ENCODE peak calls at places on chromosomes 6 and 20, in seven cellular contexts. One of them, this sample, is unnamed.

GRCh38 chr6:16637635-16638034 is 123.6 kb downstream of the ATXN1 start:
- DNase-seq in GM12878: no peak
- DNase-seq in GM23338: no peak
- DNase-seq in neural progenitor cell: no peak
- DNase-seq in HCT116: no peak
- DNase-seq in PC-3: peak; percentile 56
- DNase-seq in fibroblast of lung: no peak
- DNase-seq in this sample: peak; percentile 5

GRCh38 chr6:134373282-134373922 is 55.5 kb upstream of the SGK1 start:
- DNase-seq in GM23338: no peak
- DNase-seq in fibroblast of lung: peak; percentile 94
- DNase-seq in GM12878: peak; percentile 85
- DNase-seq in HCT116: no peak
- DNase-seq in PC-3: peak; percentile 51
- DNase-seq in neural progenitor cell: no peak
- DNase-seq in this sample: peak; percentile 87

GRCh38 chr20:47620808-47621805 is 119.4 kb downstream of the NCOA3 start:
- DNase-seq in neural progenitor cell: peak; percentile 39
- DNase-seq in GM12878: peak; percentile 32
- DNase-seq in GM23338: peak; percentile 75
- DNase-seq in fibroblast of lung: peak; percentile 89
- DNase-seq in HCT116: peak; percentile 51
- DNase-seq in PC-3: peak; percentile 86
- DNase-seq in this sample: peak; percentile 82

GRCh38 chr6:111686249-111686997 is 80.7 kb upstream of the TRAF3IP2 start:
- DNase-seq in GM12878: no peak
- DNase-seq in GM23338: peak; percentile 38
- DNase-seq in PC-3: no peak
- DNase-seq in neural progenitor cell: peak; percentile 90
- DNase-seq in HCT116: no peak
- DNase-seq in fibroblast of lung: no peak
- DNase-seq in this sample: peak; percentile 53

GRCh38 chr20:39873286-39873685 is 815.8 kb downstream of the MAFB start:
- DNase-seq in GM12878: no peak
- DNase-seq in GM23338: no peak
- DNase-seq in neural progenitor cell: no peak
- DNase-seq in PC-3: no peak
- DNase-seq in fibroblast of lung: no peak
- DNase-seq in HCT116: no peak
- DNase-seq in this sample: no peak

GRCh38 chr6:27672113-27672799 is 199.4 kb upstream of the ZNF184 start:
- DNase-seq in HCT116: peak; percentile 90
- DNase-seq in PC-3: peak; percentile 90
- DNase-seq in GM23338: peak; percentile 87
- DNase-seq in neural progenitor cell: peak; percentile 88
- DNase-seq in fibroblast of lung: peak; percentile 66
- DNase-seq in GM12878: no peak
- DNase-seq in this sample: peak; percentile 37

GRCh38 chr6:159606786-159607185 is 86.3 kb downstream of the SOD2 start:
- DNase-seq in PC-3: no peak
- DNase-seq in HCT116: no peak
- DNase-seq in GM23338: no peak
- DNase-seq in fibroblast of lung: peak; percentile 33
- DNase-seq in GM12878: no peak
- DNase-seq in neural progenitor cell: no peak
- DNase-seq in this sample: peak; percentile 41

GRCh38 chr6:116253188-116253504 is 729 bp downstream of the TSPYL4 start:
- DNase-seq in GM23338: no peak
- DNase-seq in HCT116: no peak
- DNase-seq in fibroblast of lung: no peak
- DNase-seq in neural progenitor cell: no peak
- DNase-seq in GM12878: no peak
- DNase-seq in PC-3: no peak
- DNase-seq in this sample: no peak

GRCh38 chr6:136723780-136724179 is 68.5 kb downstream of the MAP3K5 start:
- DNase-seq in GM12878: peak; percentile 53
- DNase-seq in fibroblast of lung: no peak
- DNase-seq in PC-3: peak; percentile 10
- DNase-seq in GM23338: no peak
- DNase-seq in HCT116: no peak
- DNase-seq in neural progenitor cell: no peak
- DNase-seq in this sample: no peak

GRCh38 chr6:52244400-52244799 is at the start of gene IL17F:
- DNase-seq in GM12878: no peak
- DNase-seq in HCT116: no peak
- DNase-seq in neural progenitor cell: no peak
- DNase-seq in GM23338: no peak
- DNase-seq in fibroblast of lung: no peak
- DNase-seq in PC-3: no peak
- DNase-seq in this sample: no peak

GRCh38 chr20:47574616-47575401 is 73.1 kb downstream of the NCOA3 start:
- DNase-seq in GM12878: no peak
- DNase-seq in PC-3: peak; percentile 26
- DNase-seq in fibroblast of lung: peak; percentile 50
- DNase-seq in HCT116: no peak
- DNase-seq in neural progenitor cell: no peak
- DNase-seq in GM23338: peak; percentile 13
- DNase-seq in this sample: no peak

GRCh38 chr20:51767867-51768758 is at the start of gene ATP9A:
- DNase-seq in fibroblast of lung: peak; percentile 21
- DNase-seq in HCT116: no peak
- DNase-seq in PC-3: peak; percentile 49
- DNase-seq in neural progenitor cell: peak; percentile 76
- DNase-seq in GM12878: no peak
- DNase-seq in GM23338: peak; percentile 60
- DNase-seq in this sample: peak; percentile 64

GRCh38 chr20:33576432-33576883 is 85.7 kb upstream of the C20orf144 start:
- DNase-seq in fibroblast of lung: peak; percentile 20
- DNase-seq in PC-3: no peak
- DNase-seq in GM12878: no peak
- DNase-seq in GM23338: peak; percentile 28
- DNase-seq in HCT116: no peak
- DNase-seq in neural progenitor cell: no peak
- DNase-seq in this sample: no peak

GRCh38 chr6:11043961-11044711 is at the start of gene ELOVL2:
- DNase-seq in fibroblast of lung: peak; percentile 37
- DNase-seq in GM23338: peak; percentile 76
- DNase-seq in HCT116: no peak
- DNase-seq in GM12878: no peak
- DNase-seq in PC-3: peak; percentile 48
- DNase-seq in neural progenitor cell: peak; percentile 82
- DNase-seq in this sample: peak; percentile 74

GRCh38 chr6:26375270-26375669 is 7.6 kb upstream of the BTN2A2 start:
- DNase-seq in PC-3: no peak
- DNase-seq in HCT116: no peak
- DNase-seq in fibroblast of lung: no peak
- DNase-seq in GM12878: no peak
- DNase-seq in GM23338: no peak
- DNase-seq in neural progenitor cell: peak; percentile 23
- DNase-seq in this sample: no peak

GRCh38 chr6:11354019-11354418 is 121.6 kb upstream of the NEDD9 start:
- DNase-seq in GM12878: no peak
- DNase-seq in PC-3: no peak
- DNase-seq in HCT116: no peak
- DNase-seq in fibroblast of lung: peak; percentile 51
- DNase-seq in neural progenitor cell: no peak
- DNase-seq in GM23338: no peak
- DNase-seq in this sample: peak; percentile 47

GRCh38 chr6:57180596-57180995 is 8.5 kb downstream of the BAG2 start:
- DNase-seq in HCT116: no peak
- DNase-seq in PC-3: no peak
- DNase-seq in GM12878: no peak
- DNase-seq in neural progenitor cell: no peak
- DNase-seq in fibroblast of lung: no peak
- DNase-seq in GM23338: no peak
- DNase-seq in this sample: no peak
- H4K20me1 ChIP-seq in HCT116: no peaks in the 10 kb centered on the region
- H4K20me1 ChIP-seq in PC-3: peaks cover 8% of the 10 kb centered on the region
- H4K20me1 ChIP-seq in GM12878: no peaks in the 10 kb centered on the region
- H4K20me1 ChIP-seq in neural progenitor cell: no peaks in the 10 kb centered on the region
- H4K20me1 ChIP-seq in fibroblast of lung: no peaks in the 10 kb centered on the region
- H4K20me1 ChIP-seq in GM23338: peaks cover 6% of the 10 kb centered on the region
- H4K20me1 ChIP-seq in this sample: no peaks in the 10 kb centered on the region

GRCh38 chr20:1386323-1386722 is 6.5 kb downstream of the FKBP1A start:
- DNase-seq in GM12878: no peak
- DNase-seq in GM23338: no peak
- DNase-seq in HCT116: no peak
- DNase-seq in neural progenitor cell: no peak
- DNase-seq in PC-3: no peak
- DNase-seq in fibroblast of lung: no peak
- DNase-seq in this sample: no peak

GRCh38 chr20:1390552-1391403 is 2.1 kb downstream of the FKBP1A start:
- DNase-seq in HCT116: no peak
- DNase-seq in GM12878: no peak
- DNase-seq in GM23338: no peak
- DNase-seq in PC-3: no peak
- DNase-seq in neural progenitor cell: no peak
- DNase-seq in fibroblast of lung: no peak
- DNase-seq in this sample: peak; percentile 40

GRCh38 chr20:1388706-1389483 is 4.0 kb downstream of the FKBP1A start:
- DNase-seq in neural progenitor cell: no peak
- DNase-seq in PC-3: no peak
- DNase-seq in GM23338: no peak
- DNase-seq in fibroblast of lung: no peak
- DNase-seq in HCT116: no peak
- DNase-seq in GM12878: no peak
- DNase-seq in this sample: peak; percentile 40

GRCh38 chr20:1389703-1390385 is 3.0 kb downstream of the FKBP1A start:
- DNase-seq in GM23338: peak; percentile 36
- DNase-seq in fibroblast of lung: no peak
- DNase-seq in PC-3: no peak
- DNase-seq in HCT116: no peak
- DNase-seq in GM12878: no peak
- DNase-seq in neural progenitor cell: no peak
- DNase-seq in this sample: peak; percentile 47

GRCh38 chr20:1388253-1388652 is 4.6 kb downstream of the FKBP1A start:
- DNase-seq in GM12878: no peak
- DNase-seq in HCT116: no peak
- DNase-seq in PC-3: no peak
- DNase-seq in fibroblast of lung: no peak
- DNase-seq in neural progenitor cell: no peak
- DNase-seq in GM23338: no peak
- DNase-seq in this sample: no peak
- H3K4me1 ChIP-seq in GM12878: peaks cover 10% of the 10 kb centered on the region
- H3K4me1 ChIP-seq in HCT116: peaks cover 26% of the 10 kb centered on the region
- H3K4me1 ChIP-seq in PC-3: peaks cover 70% of the 10 kb centered on the region
- H3K4me1 ChIP-seq in fibroblast of lung: peaks cover 19% of the 10 kb centered on the region
- H3K4me1 ChIP-seq in neural progenitor cell: peaks cover 34% of the 10 kb centered on the region
- H3K4me1 ChIP-seq in GM23338: peaks cover 36% of the 10 kb centered on the region
- H3K4me1 ChIP-seq in this sample: peaks cover 33% of the 10 kb centered on the region

DNA sequence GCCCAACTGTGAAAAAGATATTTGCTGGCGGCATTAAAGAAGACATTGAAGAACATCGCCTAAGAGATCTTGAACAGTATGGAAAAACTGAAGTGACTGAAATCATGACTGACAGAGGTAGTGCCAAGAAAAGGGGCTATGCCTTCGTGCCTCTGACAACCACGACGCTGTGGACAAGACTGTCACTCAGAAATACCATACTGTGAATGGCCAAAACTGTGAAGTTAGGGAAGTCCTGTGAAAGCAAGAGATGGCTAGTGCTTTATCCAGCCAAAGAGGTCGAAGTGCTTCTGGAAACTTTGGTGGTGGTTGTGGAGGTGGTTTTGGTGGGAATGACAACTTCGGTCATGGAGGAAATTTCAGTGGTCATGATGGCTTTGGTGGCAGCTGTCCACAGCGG is 7.5 kb downstream of the SFT2D1 start:
- DNase-seq in PC-3: no peak
- DNase-seq in HCT116: no peak
- DNase-seq in fibroblast of lung: no peak
- DNase-seq in GM23338: no peak
- DNase-seq in GM12878: no peak
- DNase-seq in neural progenitor cell: no peak
- DNase-seq in this sample: no peak
- H4K20me1 ChIP-seq in PC-3: no peaks in the 10 kb centered on the region
- H4K20me1 ChIP-seq in HCT116: peaks cover 15% of the 10 kb centered on the region
- H4K20me1 ChIP-seq in fibroblast of lung: no peaks in the 10 kb centered on the region
- H4K20me1 ChIP-seq in GM23338: peaks cover 37% of the 10 kb centered on the region
- H4K20me1 ChIP-seq in GM12878: peaks cover under 1% of the 10 kb centered on the region
- H4K20me1 ChIP-seq in neural progenitor cell: peaks cover 90% of the 10 kb centered on the region
- H4K20me1 ChIP-seq in this sample: no peaks in the 10 kb centered on the region

GRCh38 chr20:25054995-25055629 is 2.8 kb downstream of the ACSS1 start:
- DNase-seq in GM12878: no peak
- DNase-seq in fibroblast of lung: peak; percentile 26
- DNase-seq in GM23338: no peak
- DNase-seq in neural progenitor cell: no peak
- DNase-seq in HCT116: no peak
- DNase-seq in PC-3: peak; percentile 53
- DNase-seq in this sample: peak; percentile 77
- H3K4me1 ChIP-seq in GM12878: peaks cover 55% of the 10 kb centered on the region
- H3K4me1 ChIP-seq in fibroblast of lung: peaks cover 11% of the 10 kb centered on the region
- H3K4me1 ChIP-seq in GM23338: peaks cover 12% of the 10 kb centered on the region
- H3K4me1 ChIP-seq in neural progenitor cell: peaks cover 3% of the 10 kb centered on the region
- H3K4me1 ChIP-seq in HCT116: no peaks in the 10 kb centered on the region
- H3K4me1 ChIP-seq in PC-3: peaks cover 21% of the 10 kb centered on the region
- H3K4me1 ChIP-seq in this sample: peaks cover 30% of the 10 kb centered on the region

DNA sequence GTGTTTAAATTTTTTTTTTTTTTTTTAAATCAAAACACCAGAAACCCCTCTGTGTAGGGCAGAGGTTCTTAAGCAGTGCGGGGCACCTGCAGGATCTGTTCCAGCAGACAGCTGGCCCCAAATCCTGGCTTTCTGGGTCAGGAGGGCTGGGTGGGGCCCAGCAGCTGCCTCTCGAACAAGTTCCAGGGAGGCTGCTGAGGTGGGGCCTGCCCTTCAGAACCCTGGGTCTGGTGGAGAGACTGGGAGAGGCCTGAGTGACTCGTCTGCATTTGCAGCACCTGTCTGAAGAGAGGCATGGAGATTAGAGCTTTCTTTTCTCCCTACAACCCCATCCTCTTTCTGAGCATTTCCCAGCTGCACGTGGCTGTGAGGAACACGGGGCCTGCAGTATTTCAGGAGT is 8.4 kb downstream of the PSMG4 start:
- DNase-seq in neural progenitor cell: no peak
- DNase-seq in fibroblast of lung: no peak
- DNase-seq in GM23338: no peak
- DNase-seq in HCT116: no peak
- DNase-seq in GM12878: no peak
- DNase-seq in PC-3: no peak
- DNase-seq in this sample: no peak
- H4K20me1 ChIP-seq in neural progenitor cell: peaks cover 34% of the 10 kb centered on the region
- H4K20me1 ChIP-seq in fibroblast of lung: no peaks in the 10 kb centered on the region
- H4K20me1 ChIP-seq in GM23338: peaks cover 33% of the 10 kb centered on the region
- H4K20me1 ChIP-seq in HCT116: no peaks in the 10 kb centered on the region
- H4K20me1 ChIP-seq in GM12878: no peaks in the 10 kb centered on the region
- H4K20me1 ChIP-seq in PC-3: peaks cover 11% of the 10 kb centered on the region
- H4K20me1 ChIP-seq in this sample: no peaks in the 10 kb centered on the region

DNA sequence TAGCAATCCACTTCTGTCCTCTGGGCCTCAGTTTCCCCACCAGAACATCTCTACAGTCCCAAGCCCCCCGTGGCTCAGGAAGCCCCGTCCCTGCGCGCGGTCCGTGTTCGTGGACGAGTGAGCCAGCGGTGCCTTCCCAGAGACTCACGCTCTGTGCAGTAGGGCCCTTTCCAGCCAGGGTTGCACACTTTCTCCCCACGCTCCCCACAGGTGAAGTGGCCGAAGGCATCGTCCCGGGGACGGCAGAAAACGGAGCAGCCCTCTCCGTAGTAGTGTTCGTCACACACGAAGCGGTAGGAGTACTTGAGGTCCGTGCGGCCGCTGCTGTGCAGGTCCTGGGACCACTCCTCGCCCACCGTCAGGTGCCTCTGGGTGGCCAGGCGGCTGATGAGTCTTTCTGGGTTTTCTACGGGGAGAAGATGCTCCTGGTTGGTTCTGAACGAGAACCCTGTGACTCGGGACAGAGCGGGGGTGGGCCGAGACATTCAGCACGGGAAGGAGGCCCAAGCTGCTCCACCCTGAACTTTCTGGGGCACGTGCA is 2.7 kb downstream of the DLL1 start:
- DNase-seq in GM12878: no peak
- DNase-seq in PC-3: no peak
- DNase-seq in fibroblast of lung: no peak
- DNase-seq in HCT116: no peak
- DNase-seq in neural progenitor cell: no peak
- DNase-seq in GM23338: no peak
- DNase-seq in this sample: no peak
- H3K4me1 ChIP-seq in GM12878: peaks cover 14% of the 10 kb centered on the region
- H3K4me1 ChIP-seq in PC-3: peaks cover 7% of the 10 kb centered on the region
- H3K4me1 ChIP-seq in fibroblast of lung: no peaks in the 10 kb centered on the region
- H3K4me1 ChIP-seq in HCT116: peaks cover 7% of the 10 kb centered on the region
- H3K4me1 ChIP-seq in neural progenitor cell: peaks cover 45% of the 10 kb centered on the region
- H3K4me1 ChIP-seq in GM23338: peaks cover 27% of the 10 kb centered on the region
- H3K4me1 ChIP-seq in this sample: no peaks in the 10 kb centered on the region

This sample was measured in GM23248.